ENCODE peak calls at places on chromosome 12, in four cellular contexts. C is tibial artery, T is endodermal cell, I is lower lobe of right lung. D is an unnamed sample. For H3K27me3 and H3K9me3, the result is how much of the 10 kb centered on the place peaks cover.

GRCh38 chr12:92034083-92034482 is 111.6 kb downstream of the BTG1 start:
- DNase-seq in I (no peak), T (no peak), C (no peak), D (peak)

GRCh38 chr12:2892246-2892645 is 1.6 kb downstream of the TULP3 start:
- DNase-seq in C (peak), T (no peak), I (no peak), D (no peak)

GRCh38 chr12:64610092-64610659 is at the start of gene RASSF3:
- DNase-seq in T (peak), I (peak), C (peak), D (peak)

GRCh38 chr12:60421741-60422140 is 825.9 kb downstream of the SLC16A7 start:
- DNase-seq in C (no peak), T (no peak), I (no peak), D (no peak)

GRCh38 chr12:49987620-49988303 is 15.0 kb downstream of the AQP6 start:
- DNase-seq in C (peak), T (peak), I (no peak), D (peak)

GRCh38 chr12:29534935-29535334 is 37.4 kb upstream of the OVCH1 start:
- DNase-seq in C (no peak), T (peak), I (no peak), D (no peak)

GRCh38 chr12:19150273-19150895 is 20.9 kb downstream of the PLEKHA5 start:
- DNase-seq in I (no peak), T (no peak), C (no peak), D (no peak)

GRCh38 chr12:47884501-47884900 is 20.3 kb downstream of the VDR start:
- DNase-seq in I (no peak), T (no peak), C (peak), D (no peak)

GRCh38 chr12:56221233-56221756 is 427 bp downstream of the RNF41 start:
- DNase-seq in C (peak), I (peak), T (peak), D (peak)

GRCh38 chr12:131535779-131536178 is 175.1 kb upstream of the SFSWAP start:
- DNase-seq in T (no peak), C (no peak), I (no peak), D (no peak)
- H3K27me3 ChIP-seq in T (under half), C (under half), I (under half), D (under half)

GRCh38 chr12:133046698-133047097 is 9.4 kb downstream of the ZNF84 start:
- DNase-seq in I (no peak), C (no peak), T (no peak), D (no peak)
- H3K9me3 ChIP-seq in I (half or more), C (half or more), T (half or more), D (half or more)

GRCh38 chr12:32369202-32369601 is 30.2 kb upstream of the FGD4 start:
- DNase-seq in T (peak), I (no peak), C (no peak), D (no peak)
- H3K27me3 ChIP-seq in T (under half), I (under half), C (under half), D (under half)

GRCh38 chr12:99454539-99455172 is 192.9 kb upstream of the GARIN6 start:
- DNase-seq in T (no peak), C (no peak), I (no peak), D (no peak)

GRCh38 chr12:99453831-99454538 is 193.6 kb upstream of the GARIN6 start:
- DNase-seq in T (no peak), C (no peak), I (no peak), D (no peak)

GRCh38 chr12:99450231-99450630 is 197.3 kb upstream of the GARIN6 start:
- DNase-seq in C (no peak), I (no peak), T (no peak), D (no peak)

GRCh38 chr12:99455350-99456037 is 192.1 kb upstream of the GARIN6 start:
- DNase-seq in T (peak), I (no peak), C (no peak), D (no peak)
- H3K9me3 ChIP-seq in T (under half), I (under half), C (under half), D (under half)

D was measured in upper lobe of left lung.